ENCODE peak calls at places on chromosome 17, in nine cellular contexts. V, C, R, F, Z, N, Y, M and A are unnamed samples.

GRCh38 chr17:11852911-11853310 is 144.4 kb downstream of the ZNF18 start:
- DNase-seq in M (no peak), F (no peak), N (no peak), Y (no peak), Z (no peak), V (no peak), R (no peak), C (no peak), A (no peak)

GRCh38 chr17:75808905-75809621 is 24.5 kb downstream of the UNK start:
- DNase-seq in N (peak; percentile 89), Z (no peak), V (peak; percentile 66), C (peak; percentile 54), M (no peak), R (no peak), F (no peak), Y (no peak), A (no peak)

GRCh38 chr17:69967910-69968411 is 107.1 kb upstream of the KCNJ16 start:
- DNase-seq in C (no peak), R (no peak), Y (no peak), V (peak; percentile 100), F (no peak), N (peak; percentile 100), M (no peak), Z (no peak), A (no peak)

GRCh38 chr17:44558349-44559287 is 1.3 kb downstream of the FZD2 start:
- DNase-seq in C (no peak), Y (no peak), Z (no peak), F (no peak), N (no peak), M (no peak), R (no peak), V (no peak), A (no peak)

GRCh38 chr17:73722163-73722562 is 77.9 kb upstream of the SDK2 start:
- DNase-seq in C (no peak), Y (peak; percentile 18), N (no peak), F (peak; percentile 5), M (no peak), R (peak; percentile 76), Z (no peak), V (no peak), A (peak; percentile 94)

GRCh38 chr17:43581581-43581980 is 35.4 kb upstream of the ETV4 start:
- DNase-seq in Z (no peak), N (no peak), C (no peak), Y (no peak), F (no peak), M (no peak), V (no peak), R (no peak), A (no peak)

GRCh38 chr17:60524463-60525346 is 1.3 kb downstream of the APPBP2 start:
- DNase-seq in V (no peak), R (no peak), M (no peak), F (no peak), C (no peak), Z (no peak), Y (no peak), N (no peak), A (peak; percentile 5)

GRCh38 chr17:40086150-40087044 is 14.0 kb downstream of the NR1D1 start:
- DNase-seq in Z (no peak), C (peak; percentile 66), F (no peak), R (peak; percentile 51), M (no peak), N (no peak), V (no peak), Y (peak; percentile 72), A (peak; percentile 77)

GRCh38 chr17:38449364-38449763 is 21.1 kb downstream of the ARHGAP23 start:
- DNase-seq in N (no peak), V (no peak), Z (no peak), C (no peak), Y (no peak), F (no peak), M (no peak), R (no peak), A (no peak)